ENCODE peak calls at places on chromosomes 13 and 19, in ten cellular contexts. H, W, O, A, Q, M, K, E, L and S are unnamed samples. For H3K4me1 and H3K27me3, the result is how much of the 10 kb centered on the place peaks cover.

GRCh38 chr19:56066152-56067023 is 54.7 kb downstream of the ZNF787 start:
- DNase-seq in W (peak), O (peak), A (peak), M (no peak), L (peak), Q (peak), K (peak), H (peak), E (peak), S (peak)

GRCh38 chr13:27200413-27201066 is 28.9 kb upstream of the USP12 start:
- DNase-seq in W (no peak), E (no peak), Q (no peak), O (no peak), H (no peak), A (peak), L (no peak), K (no peak), M (no peak), S (no peak)

GRCh38 chr19:34574704-34575103 is 93.1 kb downstream of the WTIP start:
- DNase-seq in E (no peak), L (no peak), Q (no peak), A (no peak), H (no peak), M (no peak), K (no peak), W (no peak), O (no peak), S (no peak)

GRCh38 chr13:20311022-20311421 is 78.9 kb upstream of the GJB6 start:
- DNase-seq in A (no peak), K (no peak), W (no peak), Q (no peak), E (no peak), M (no peak), L (no peak), H (no peak), O (no peak), S (no peak)

GRCh38 chr13:48749699-48750473 is 96.2 kb downstream of the CYSLTR2 start:
- DNase-seq in K (peak), L (peak), W (peak), A (peak), H (peak), E (peak), Q (peak), M (peak), O (peak), S (peak)

GRCh38 chr13:26896986-26897668 is 136.5 kb upstream of the GPR12 start:
- DNase-seq in K (no peak), Q (no peak), M (no peak), W (no peak), L (no peak), H (no peak), E (no peak), O (peak), A (no peak), S (no peak)

GRCh38 chr19:51724543-51724942 is 752 bp upstream of the HAS1 start:
- DNase-seq in H (no peak), E (peak), O (no peak), M (no peak), L (no peak), A (no peak), W (no peak), K (no peak), Q (no peak), S (no peak)

GRCh38 chr19:49359851-49360845 is 2.1 kb downstream of the TEAD2 start:
- DNase-seq in H (no peak), E (no peak), M (no peak), K (no peak), L (no peak), Q (no peak), W (no peak), O (no peak), A (no peak), S (no peak)

GRCh38 chr13:90868321-90868920 is 479.1 kb upstream of the MIR17HG start:
- DNase-seq in W (peak), L (no peak), K (no peak), E (no peak), A (peak), H (no peak), Q (peak), M (no peak), O (peak), S (no peak)

GRCh38 chr19:38013913-38014575 is 107.0 kb downstream of the SIPA1L3 start:
- DNase-seq in W (no peak), Q (no peak), M (no peak), E (no peak), K (no peak), L (no peak), H (no peak), O (no peak), A (peak), S (no peak)

GRCh38 chr13:27359203-27359821 is 65.1 kb upstream of the GTF3A start:
- DNase-seq in M (no peak), O (peak), Q (peak), W (peak), K (peak), H (peak), L (peak), A (peak), E (peak), S (peak)

GRCh38 chr19:13337181-13337580 is 169.1 kb downstream of the CACNA1A start:
- DNase-seq in O (no peak), L (no peak), W (no peak), Q (no peak), A (no peak), H (no peak), E (no peak), M (no peak), K (no peak), S (no peak)

GRCh38 chr19:40530091-40530901 is 46.4 kb upstream of the SHKBP1 start:
- DNase-seq in H (no peak), K (no peak), O (peak), A (no peak), Q (no peak), M (no peak), L (no peak), E (no peak), W (peak), S (no peak)

GRCh38 chr19:3450796-3451411 is 29.4 kb downstream of the SMIM24 start:
- DNase-seq in L (peak), E (peak), A (peak), O (no peak), Q (peak), W (no peak), H (peak), K (no peak), M (no peak), S (peak)

GRCh38 chr13:79782541-79783216 is 301.7 kb downstream of the NDFIP2 start:
- DNase-seq in A (peak), W (peak), L (peak), K (no peak), H (peak), E (no peak), M (peak), Q (peak), O (peak), S (no peak)

GRCh38 chr13:85833938-85834337 is 34.7 kb upstream of the SLITRK6 start:
- DNase-seq in E (no peak), K (no peak), A (no peak), L (no peak), M (no peak), Q (no peak), O (no peak), H (no peak), W (no peak), S (no peak)

GRCh38 chr13:93882086-93882651 is 597.3 kb downstream of the DCT start:
- DNase-seq in K (no peak), A (peak), L (no peak), M (no peak), E (no peak), Q (no peak), O (no peak), H (no peak), W (no peak), S (no peak)

DNA sequence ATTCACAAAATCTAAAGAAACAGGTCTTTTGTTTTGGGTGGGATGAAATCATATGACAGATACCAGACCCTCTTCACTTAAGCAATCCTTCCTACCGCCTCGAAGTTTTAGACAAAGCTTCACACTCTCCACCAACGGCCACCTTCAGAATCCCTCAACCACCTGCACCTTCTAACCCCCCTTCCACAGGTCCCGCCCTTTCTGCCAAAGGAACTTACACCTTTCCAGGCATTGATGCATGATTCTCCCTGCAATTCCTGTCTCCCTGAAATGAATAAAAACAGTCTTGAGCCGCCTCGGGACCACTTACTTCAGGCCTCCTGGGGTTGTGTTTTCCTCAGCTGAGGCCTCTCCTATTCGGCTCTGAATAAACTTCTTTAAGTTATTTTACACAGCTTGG is 869 bp downstream of the ZNF433 start:
- DNase-seq in Q (no peak), L (no peak), W (peak), H (no peak), A (no peak), K (no peak), E (no peak), M (no peak), O (peak), S (no peak)
- H3K4me1 ChIP-seq in Q (under half), L (under half), W (under half), H (under half), A (under half), K (under half), E (under half), M (under half), O (under half), S (under half)

GRCh38 chr19:46408611-46409039 is 4.7 kb downstream of the CCDC8 start:
- DNase-seq in M (no peak), Q (no peak), O (peak), H (peak), L (peak), W (no peak), K (peak), E (peak), A (no peak), S (no peak)
- H3K27ac ChIP-seq in M (no peak), Q (no peak), O (no peak), H (peak), L (no peak), W (no peak), K (no peak), E (no peak), A (no peak), S (no peak)

DNA sequence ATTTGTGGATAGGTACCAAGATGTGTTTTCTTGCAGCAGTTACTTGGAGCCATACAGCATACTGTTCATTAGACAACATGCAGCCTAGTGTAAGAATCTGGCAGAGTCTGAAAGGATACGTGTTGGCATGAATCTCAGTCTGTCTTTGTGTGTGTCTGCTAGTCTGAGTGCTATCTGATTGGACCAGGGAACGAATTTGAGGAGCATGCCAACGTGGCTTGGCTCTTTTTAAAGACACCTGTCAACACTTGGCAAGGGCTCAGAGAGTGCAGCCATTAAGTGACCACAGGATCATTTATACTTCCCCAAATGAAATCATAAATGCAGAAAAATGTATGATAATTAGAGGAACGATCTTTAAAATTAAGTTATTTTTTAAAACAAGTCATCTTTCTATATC is 27.6 kb upstream of the ATXN8OS start:
- DNase-seq in O (no peak), L (no peak), W (no peak), E (no peak), K (no peak), Q (no peak), H (peak), A (peak), M (no peak), S (no peak)
- H3K27me3 ChIP-seq in O (under half), L (under half), W (under half), E (under half), K (under half), Q (under half), H (under half), A (under half), M (under half), S (under half)

DNA sequence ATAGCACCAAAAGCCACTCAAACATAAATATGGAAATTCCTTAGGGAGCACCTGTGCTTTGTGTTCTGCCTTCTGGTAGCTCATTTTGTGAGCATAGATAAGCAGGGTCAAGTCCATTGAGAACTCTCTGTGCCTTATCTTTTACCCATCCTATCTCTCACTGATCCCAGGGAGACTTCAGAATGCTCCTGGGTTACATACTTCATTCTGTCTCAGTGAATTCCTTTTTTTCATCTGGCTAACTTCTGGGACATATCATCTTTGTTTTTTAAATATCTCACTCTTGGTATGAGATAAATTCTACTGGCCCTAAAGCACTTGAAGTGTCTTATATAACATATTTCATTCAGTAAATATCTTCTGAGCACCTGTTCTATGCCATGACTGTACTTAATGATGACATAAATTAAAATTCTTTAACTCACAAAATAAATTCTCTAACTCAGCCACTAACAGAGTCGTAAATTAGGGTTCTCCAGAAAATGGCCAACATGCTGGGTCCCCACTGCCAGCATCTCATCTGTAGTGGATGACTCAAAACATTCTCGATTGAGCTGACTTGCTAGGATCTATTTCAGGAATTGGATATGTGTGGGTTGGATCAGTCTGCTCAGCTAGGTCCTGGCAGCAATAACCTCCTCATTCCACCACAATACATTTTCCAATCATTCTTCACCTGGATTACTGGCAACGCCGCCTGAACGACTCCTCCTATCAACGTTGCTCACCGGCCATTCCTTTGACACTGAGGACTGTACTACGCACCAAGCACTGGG is 170.2 kb downstream of the FOXO1 start:
- DNase-seq in E (no peak), K (no peak), M (no peak), O (no peak), A (peak), L (no peak), W (no peak), Q (no peak), H (no peak), S (no peak)
- H3K4me1 ChIP-seq in E (under half), K (under half), M (under half), O (under half), A (under half), L (under half), W (under half), Q (under half), H (under half), S (under half)

DNA sequence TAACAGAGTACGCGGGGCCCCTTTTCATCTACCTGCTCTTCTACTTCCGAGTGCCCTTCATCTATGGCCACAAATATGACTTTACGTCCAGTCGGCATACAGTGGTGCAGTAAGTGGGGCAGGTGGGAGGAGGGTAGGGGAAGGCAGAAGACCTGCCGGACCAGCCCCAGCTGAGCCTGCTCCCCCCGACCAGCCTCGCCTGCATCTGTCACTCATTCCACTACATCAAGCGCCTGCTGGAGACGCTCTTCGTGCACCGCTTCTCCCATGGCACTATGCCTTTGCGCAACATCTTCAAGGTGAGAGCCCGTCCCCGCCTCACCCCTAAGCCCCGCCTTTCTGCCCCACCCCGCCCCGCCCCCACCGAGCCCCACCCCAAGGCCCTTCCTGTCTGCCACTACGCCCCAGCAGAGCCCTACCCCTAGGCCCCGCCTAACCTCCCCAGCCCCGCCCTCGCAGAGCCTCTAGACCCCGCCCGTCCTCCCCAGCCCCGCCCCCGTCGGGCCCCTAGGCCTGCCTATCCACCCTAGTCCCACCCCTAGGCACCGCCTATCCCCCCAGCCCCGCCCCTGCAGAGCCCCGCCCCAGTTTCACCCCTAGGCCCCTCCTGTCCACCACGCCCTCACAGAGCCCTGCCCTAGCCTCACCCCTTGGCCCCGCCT is 7.7 kb downstream of the NDUFB7 start:
- DNase-seq in W (peak), Q (no peak), M (peak), O (peak), K (no peak), A (no peak), H (peak), E (peak), L (peak), S (no peak)
- H3K27ac ChIP-seq in W (peak), Q (no peak), M (no peak), O (no peak), K (no peak), A (no peak), H (no peak), E (peak), L (no peak), S (no peak)